ENCODE peak calls at places on chromosomes 13 and 19, in ten cellular contexts. One of them, this sample, is unnamed.

GRCh38 chr19:46907880-46908279 is 47.1 kb downstream of the ARHGAP35 start:
- DNase-seq in psoas muscle: peak; percentile 41
- DNase-seq in heart right ventricle: no peak
- DNase-seq in transverse colon: no peak
- DNase-seq in CD8-positive, alpha-beta T cell: no peak
- DNase-seq in fibroblast of lung: no peak
- DNase-seq in neuronal stem cell: no peak
- DNase-seq in thoracic aorta: no peak
- DNase-seq in thyroid gland: peak; percentile 25
- DNase-seq in OCI-LY7: no peak
- DNase-seq in this sample: peak; percentile 71

GRCh38 chr13:53266757-53267156 is 238.1 kb downstream of the OLFM4 start:
- DNase-seq in psoas muscle: no peak
- DNase-seq in heart right ventricle: no peak
- DNase-seq in transverse colon: no peak
- DNase-seq in CD8-positive, alpha-beta T cell: no peak
- DNase-seq in fibroblast of lung: no peak
- DNase-seq in neuronal stem cell: no peak
- DNase-seq in thoracic aorta: no peak
- DNase-seq in thyroid gland: no peak
- DNase-seq in OCI-LY7: no peak
- DNase-seq in this sample: no peak

GRCh38 chr13:40206241-40207109 is 460.0 kb downstream of the FOXO1 start:
- DNase-seq in psoas muscle: no peak
- DNase-seq in heart right ventricle: no peak
- DNase-seq in transverse colon: no peak
- DNase-seq in CD8-positive, alpha-beta T cell: peak; percentile 42
- DNase-seq in fibroblast of lung: peak; percentile 47
- DNase-seq in neuronal stem cell: no peak
- DNase-seq in thoracic aorta: no peak
- DNase-seq in thyroid gland: no peak
- DNase-seq in OCI-LY7: peak; percentile 82
- DNase-seq in this sample: no peak

GRCh38 chr13:80389073-80390038 is 48.4 kb upstream of the SPRY2 start:
- DNase-seq in psoas muscle: no peak
- DNase-seq in heart right ventricle: no peak
- DNase-seq in transverse colon: no peak
- DNase-seq in CD8-positive, alpha-beta T cell: no peak
- DNase-seq in fibroblast of lung: peak; percentile 15
- DNase-seq in neuronal stem cell: no peak
- DNase-seq in thoracic aorta: no peak
- DNase-seq in thyroid gland: no peak
- DNase-seq in OCI-LY7: no peak
- DNase-seq in this sample: no peak

GRCh38 chr19:46741447-46741846 is 4.4 kb upstream of the FKRP start:
- DNase-seq in psoas muscle: no peak
- DNase-seq in heart right ventricle: no peak
- DNase-seq in transverse colon: no peak
- DNase-seq in CD8-positive, alpha-beta T cell: no peak
- DNase-seq in fibroblast of lung: no peak
- DNase-seq in neuronal stem cell: no peak
- DNase-seq in thoracic aorta: no peak
- DNase-seq in thyroid gland: no peak
- DNase-seq in OCI-LY7: no peak
- DNase-seq in this sample: no peak

GRCh38 chr19:14152713-14153112 is 16.3 kb upstream of the ASF1B start:
- DNase-seq in psoas muscle: no peak
- DNase-seq in heart right ventricle: no peak
- DNase-seq in transverse colon: no peak
- DNase-seq in CD8-positive, alpha-beta T cell: no peak
- DNase-seq in fibroblast of lung: no peak
- DNase-seq in neuronal stem cell: no peak
- DNase-seq in thoracic aorta: no peak
- DNase-seq in thyroid gland: peak; percentile 98
- DNase-seq in OCI-LY7: peak; percentile 21
- DNase-seq in this sample: no peak

GRCh38 chr13:50646070-50646469 is 197.4 kb downstream of the DLEU7 start:
- DNase-seq in psoas muscle: no peak
- DNase-seq in heart right ventricle: no peak
- DNase-seq in transverse colon: no peak
- DNase-seq in CD8-positive, alpha-beta T cell: no peak
- DNase-seq in fibroblast of lung: no peak
- DNase-seq in neuronal stem cell: no peak
- DNase-seq in thoracic aorta: no peak
- DNase-seq in thyroid gland: no peak
- DNase-seq in OCI-LY7: no peak
- DNase-seq in this sample: no peak

GRCh38 chr19:39093761-39094160 is 9.6 kb downstream of the ACP7 start:
- DNase-seq in psoas muscle: no peak
- DNase-seq in heart right ventricle: no peak
- DNase-seq in transverse colon: no peak
- DNase-seq in CD8-positive, alpha-beta T cell: no peak
- DNase-seq in fibroblast of lung: peak; percentile 72
- DNase-seq in neuronal stem cell: no peak
- DNase-seq in thoracic aorta: no peak
- DNase-seq in thyroid gland: no peak
- DNase-seq in OCI-LY7: no peak
- DNase-seq in this sample: no peak

GRCh38 chr19:39843919-39844793 is 2.0 kb downstream of the FBL start:
- DNase-seq in psoas muscle: no peak
- DNase-seq in heart right ventricle: no peak
- DNase-seq in transverse colon: no peak
- DNase-seq in CD8-positive, alpha-beta T cell: peak; percentile 50
- DNase-seq in fibroblast of lung: peak; percentile 63
- DNase-seq in neuronal stem cell: no peak
- DNase-seq in thoracic aorta: no peak
- DNase-seq in thyroid gland: no peak
- DNase-seq in OCI-LY7: peak; percentile 66
- DNase-seq in this sample: no peak

GRCh38 chr19:17242431-17243208 is 3.1 kb downstream of the NR2F6 start:
- DNase-seq in psoas muscle: no peak
- DNase-seq in heart right ventricle: no peak
- DNase-seq in transverse colon: no peak
- DNase-seq in CD8-positive, alpha-beta T cell: no peak
- DNase-seq in fibroblast of lung: no peak
- DNase-seq in neuronal stem cell: no peak
- DNase-seq in thoracic aorta: no peak
- DNase-seq in thyroid gland: peak; percentile 64
- DNase-seq in OCI-LY7: peak; percentile 46
- DNase-seq in this sample: no peak

GRCh38 chr19:10625762-10626138 is 397 bp downstream of the SLC44A2 start:
- DNase-seq in psoas muscle: no peak
- DNase-seq in heart right ventricle: no peak
- DNase-seq in transverse colon: no peak
- DNase-seq in CD8-positive, alpha-beta T cell: no peak
- DNase-seq in fibroblast of lung: no peak
- DNase-seq in neuronal stem cell: no peak
- DNase-seq in thoracic aorta: no peak
- DNase-seq in thyroid gland: peak; percentile 12
- DNase-seq in OCI-LY7: no peak
- DNase-seq in this sample: no peak

GRCh38 chr19:53942001-53942786 is 20.5 kb upstream of the CACNG8 start:
- DNase-seq in psoas muscle: no peak
- DNase-seq in heart right ventricle: no peak
- DNase-seq in transverse colon: no peak
- DNase-seq in CD8-positive, alpha-beta T cell: no peak
- DNase-seq in fibroblast of lung: no peak
- DNase-seq in neuronal stem cell: peak; percentile 93
- DNase-seq in thoracic aorta: no peak
- DNase-seq in thyroid gland: no peak
- DNase-seq in OCI-LY7: no peak
- DNase-seq in this sample: no peak

GRCh38 chr19:9865732-9866627 is 30.9 kb downstream of the PIN1 start:
- DNase-seq in psoas muscle: no peak
- DNase-seq in heart right ventricle: no peak
- DNase-seq in transverse colon: no peak
- DNase-seq in CD8-positive, alpha-beta T cell: peak; percentile 52
- DNase-seq in fibroblast of lung: no peak
- DNase-seq in neuronal stem cell: no peak
- DNase-seq in thoracic aorta: no peak
- DNase-seq in thyroid gland: no peak
- DNase-seq in OCI-LY7: peak; percentile 37
- DNase-seq in this sample: no peak

GRCh38 chr19:54188224-54188871 is 1.0 kb downstream of the MBOAT7 start:
- DNase-seq in psoas muscle: no peak
- DNase-seq in heart right ventricle: no peak
- DNase-seq in transverse colon: no peak
- DNase-seq in CD8-positive, alpha-beta T cell: peak; percentile 46
- DNase-seq in fibroblast of lung: no peak
- DNase-seq in neuronal stem cell: no peak
- DNase-seq in thoracic aorta: no peak
- DNase-seq in thyroid gland: no peak
- DNase-seq in OCI-LY7: no peak
- DNase-seq in this sample: no peak

GRCh38 chr13:113997845-113998751 is 24.2 kb upstream of the C13orf46 start:
- DNase-seq in psoas muscle: peak; percentile 73
- DNase-seq in heart right ventricle: peak; percentile 59
- DNase-seq in transverse colon: peak; percentile 33
- DNase-seq in CD8-positive, alpha-beta T cell: no peak
- DNase-seq in fibroblast of lung: peak; percentile 95
- DNase-seq in neuronal stem cell: no peak
- DNase-seq in thoracic aorta: peak; percentile 68
- DNase-seq in thyroid gland: peak; percentile 85
- DNase-seq in OCI-LY7: no peak
- DNase-seq in this sample: peak; percentile 78

DNA sequence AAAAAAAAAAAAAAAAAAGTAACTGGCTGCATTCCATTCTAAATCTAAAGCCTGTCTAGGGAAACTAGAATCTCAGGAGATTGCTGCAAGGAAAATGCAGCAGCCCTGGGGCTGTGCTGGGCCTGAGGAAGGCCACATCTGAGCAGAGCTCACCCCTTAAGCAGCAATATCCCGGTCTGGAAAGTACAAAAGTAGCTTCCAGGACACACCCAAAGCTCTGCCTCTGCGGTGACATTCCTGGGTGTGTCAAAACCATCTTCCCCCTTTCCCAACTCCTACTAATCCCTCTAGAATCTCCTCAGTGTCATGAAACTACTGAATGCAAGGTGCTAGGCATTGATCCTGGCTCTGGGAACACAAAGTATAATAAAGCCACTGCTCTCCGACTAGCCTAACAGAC is 5.0 kb downstream of the PBX4 start:
- DNase-seq in psoas muscle: no peak
- DNase-seq in heart right ventricle: no peak
- DNase-seq in transverse colon: peak; percentile 25
- DNase-seq in CD8-positive, alpha-beta T cell: no peak
- DNase-seq in fibroblast of lung: no peak
- DNase-seq in neuronal stem cell: no peak
- DNase-seq in thoracic aorta: no peak
- DNase-seq in thyroid gland: no peak
- DNase-seq in OCI-LY7: no peak
- DNase-seq in this sample: no peak
- H3K4me1 ChIP-seq in psoas muscle: no peaks in the 10 kb centered on the region
- H3K4me1 ChIP-seq in heart right ventricle: no peaks in the 10 kb centered on the region
- H3K4me1 ChIP-seq in transverse colon: no peaks in the 10 kb centered on the region
- H3K4me1 ChIP-seq in CD8-positive, alpha-beta T cell: peaks cover 20% of the 10 kb centered on the region
- H3K4me1 ChIP-seq in fibroblast of lung: no peaks in the 10 kb centered on the region
- H3K4me1 ChIP-seq in neuronal stem cell: no peaks in the 10 kb centered on the region
- H3K4me1 ChIP-seq in thoracic aorta: no peaks in the 10 kb centered on the region
- H3K4me1 ChIP-seq in thyroid gland: peaks cover 64% of the 10 kb centered on the region
- H3K4me1 ChIP-seq in OCI-LY7: peaks cover 10% of the 10 kb centered on the region
- H3K4me1 ChIP-seq in this sample: no peaks in the 10 kb centered on the region

GRCh38 chr13:73983109-73983508 is 151.1 kb downstream of the KLF12 start:
- DNase-seq in psoas muscle: no peak
- DNase-seq in heart right ventricle: no peak
- DNase-seq in transverse colon: no peak
- DNase-seq in CD8-positive, alpha-beta T cell: no peak
- DNase-seq in fibroblast of lung: no peak
- DNase-seq in neuronal stem cell: no peak
- DNase-seq in thoracic aorta: no peak
- DNase-seq in thyroid gland: no peak
- DNase-seq in OCI-LY7: no peak
- DNase-seq in this sample: no peak

GRCh38 chr13:73984201-73984600 is 150.0 kb downstream of the KLF12 start:
- DNase-seq in psoas muscle: no peak
- DNase-seq in heart right ventricle: no peak
- DNase-seq in transverse colon: no peak
- DNase-seq in CD8-positive, alpha-beta T cell: no peak
- DNase-seq in fibroblast of lung: no peak
- DNase-seq in neuronal stem cell: no peak
- DNase-seq in thoracic aorta: no peak
- DNase-seq in thyroid gland: no peak
- DNase-seq in OCI-LY7: no peak
- DNase-seq in this sample: no peak

GRCh38 chr13:73987618-73988017 is 146.6 kb downstream of the KLF12 start:
- DNase-seq in psoas muscle: no peak
- DNase-seq in heart right ventricle: no peak
- DNase-seq in transverse colon: no peak
- DNase-seq in CD8-positive, alpha-beta T cell: no peak
- DNase-seq in fibroblast of lung: no peak
- DNase-seq in neuronal stem cell: no peak
- DNase-seq in thoracic aorta: no peak
- DNase-seq in thyroid gland: no peak
- DNase-seq in OCI-LY7: no peak
- DNase-seq in this sample: no peak

GRCh38 chr13:73985789-73986188 is 148.4 kb downstream of the KLF12 start:
- DNase-seq in psoas muscle: no peak
- DNase-seq in heart right ventricle: no peak
- DNase-seq in transverse colon: no peak
- DNase-seq in CD8-positive, alpha-beta T cell: no peak
- DNase-seq in fibroblast of lung: no peak
- DNase-seq in neuronal stem cell: no peak
- DNase-seq in thoracic aorta: no peak
- DNase-seq in thyroid gland: no peak
- DNase-seq in OCI-LY7: peak; percentile 63
- DNase-seq in this sample: no peak

GRCh38 chr13:73984949-73985691 is 149.1 kb downstream of the KLF12 start:
- DNase-seq in psoas muscle: no peak
- DNase-seq in heart right ventricle: no peak
- DNase-seq in transverse colon: no peak
- DNase-seq in CD8-positive, alpha-beta T cell: peak; percentile 79
- DNase-seq in fibroblast of lung: no peak
- DNase-seq in neuronal stem cell: no peak
- DNase-seq in thoracic aorta: no peak
- DNase-seq in thyroid gland: no peak
- DNase-seq in OCI-LY7: no peak
- DNase-seq in this sample: no peak
- H3K27ac ChIP-seq in psoas muscle: no peak overlapping the region
- H3K27ac ChIP-seq in heart right ventricle: no peak overlapping the region
- H3K27ac ChIP-seq in transverse colon: no peak overlapping the region
- H3K27ac ChIP-seq in CD8-positive, alpha-beta T cell: peak overlapping the region; percentile 40
- H3K27ac ChIP-seq in fibroblast of lung: no peak overlapping the region
- H3K27ac ChIP-seq in neuronal stem cell: no peak overlapping the region
- H3K27ac ChIP-seq in thoracic aorta: no peak overlapping the region
- H3K27ac ChIP-seq in thyroid gland: no peak overlapping the region
- H3K27ac ChIP-seq in OCI-LY7: peak overlapping the region; percentile 51
- H3K27ac ChIP-seq in this sample: no peak overlapping the region

GRCh38 chr13:110397445-110397844 is 90.4 kb downstream of the COL4A2 start:
- DNase-seq in psoas muscle: no peak
- DNase-seq in heart right ventricle: no peak
- DNase-seq in transverse colon: no peak
- DNase-seq in CD8-positive, alpha-beta T cell: no peak
- DNase-seq in fibroblast of lung: peak; percentile 98
- DNase-seq in neuronal stem cell: no peak
- DNase-seq in thoracic aorta: no peak
- DNase-seq in thyroid gland: no peak
- DNase-seq in OCI-LY7: no peak
- DNase-seq in this sample: no peak
- H3K4me1 ChIP-seq in psoas muscle: peaks cover 9% of the 10 kb centered on the region
- H3K4me1 ChIP-seq in heart right ventricle: peaks cover 86% of the 10 kb centered on the region
- H3K4me1 ChIP-seq in transverse colon: peaks cover 8% of the 10 kb centered on the region
- H3K4me1 ChIP-seq in CD8-positive, alpha-beta T cell: no peaks in the 10 kb centered on the region
- H3K4me1 ChIP-seq in fibroblast of lung: peaks cover 38% of the 10 kb centered on the region
- H3K4me1 ChIP-seq in neuronal stem cell: no peaks in the 10 kb centered on the region
- H3K4me1 ChIP-seq in thoracic aorta: peaks cover 69% of the 10 kb centered on the region
- H3K4me1 ChIP-seq in thyroid gland: peaks cover 41% of the 10 kb centered on the region
- H3K4me1 ChIP-seq in OCI-LY7: no peaks in the 10 kb centered on the region
- H3K4me1 ChIP-seq in this sample: peaks cover 94% of the 10 kb centered on the region

GRCh38 chr13:95255072-95255732 is 46.0 kb downstream of the ABCC4 start:
- DNase-seq in psoas muscle: no peak
- DNase-seq in heart right ventricle: no peak
- DNase-seq in transverse colon: no peak
- DNase-seq in CD8-positive, alpha-beta T cell: no peak
- DNase-seq in fibroblast of lung: no peak
- DNase-seq in neuronal stem cell: no peak
- DNase-seq in thoracic aorta: no peak
- DNase-seq in thyroid gland: no peak
- DNase-seq in OCI-LY7: no peak
- DNase-seq in this sample: no peak
- H3K27ac ChIP-seq in psoas muscle: peak overlapping the region; percentile 31
- H3K27ac ChIP-seq in heart right ventricle: no peak overlapping the region
- H3K27ac ChIP-seq in transverse colon: no peak overlapping the region
- H3K27ac ChIP-seq in CD8-positive, alpha-beta T cell: no peak overlapping the region
- H3K27ac ChIP-seq in fibroblast of lung: peak overlapping the region; percentile 7
- H3K27ac ChIP-seq in neuronal stem cell: no peak overlapping the region
- H3K27ac ChIP-seq in thoracic aorta: no peak overlapping the region
- H3K27ac ChIP-seq in thyroid gland: no peak overlapping the region
- H3K27ac ChIP-seq in OCI-LY7: no peak overlapping the region
- H3K27ac ChIP-seq in this sample: no peak overlapping the region

This sample was measured in tibial artery.